ENCODE peak calls at places on chromosomes 7 and 10, in nine cellular contexts. One of them, this sample, is unnamed.

GRCh38 chr7:44477063-44477830 is 13.2 kb downstream of the NUDCD3 start:
- DNase-seq in cardiac muscle cell: peak
- DNase-seq in lower lobe of right lung: peak
- DNase-seq in AG10803: peak
- DNase-seq in left colon: peak
- DNase-seq in activated CD8-positive, alpha-beta T cell treated with anti-CD3 and anti-CD28 coated beads, Interleukin-2, amount 10 ng/mL, durations not matched to agents 7 days and 5 days: peak
- DNase-seq in GM18507: peak
- DNase-seq in RCC 7860: peak
- DNase-seq in HFFc6: peak
- DNase-seq in this sample: peak

GRCh38 chr7:128217030-128217805 is 23.9 kb upstream of the LEP start:
- DNase-seq in AG10803: peak
- DNase-seq in RCC 7860: peak
- DNase-seq in HFFc6: peak
- DNase-seq in lower lobe of right lung: peak
- DNase-seq in left colon: no peak
- DNase-seq in GM18507: no peak
- DNase-seq in activated CD8-positive, alpha-beta T cell treated with anti-CD3 and anti-CD28 coated beads, Interleukin-2, amount 10 ng/mL, durations not matched to agents 7 days and 5 days: no peak
- DNase-seq in cardiac muscle cell: no peak
- DNase-seq in this sample: no peak

GRCh38 chr7:41755100-41755499 is 52.2 kb upstream of the INHBA start:
- DNase-seq in GM18507: no peak
- DNase-seq in AG10803: no peak
- DNase-seq in activated CD8-positive, alpha-beta T cell treated with anti-CD3 and anti-CD28 coated beads, Interleukin-2, amount 10 ng/mL, durations not matched to agents 7 days and 5 days: no peak
- DNase-seq in cardiac muscle cell: no peak
- DNase-seq in RCC 7860: no peak
- DNase-seq in HFFc6: no peak
- DNase-seq in lower lobe of right lung: no peak
- DNase-seq in left colon: no peak
- DNase-seq in this sample: no peak

GRCh38 chr10:33032354-33033254 is 74.6 kb upstream of the ITGB1 start:
- DNase-seq in lower lobe of right lung: no peak
- DNase-seq in HFFc6: peak
- DNase-seq in GM18507: no peak
- DNase-seq in cardiac muscle cell: no peak
- DNase-seq in left colon: no peak
- DNase-seq in AG10803: peak
- DNase-seq in RCC 7860: peak
- DNase-seq in activated CD8-positive, alpha-beta T cell treated with anti-CD3 and anti-CD28 coated beads, Interleukin-2, amount 10 ng/mL, durations not matched to agents 7 days and 5 days: no peak
- DNase-seq in this sample: no peak

GRCh38 chr7:43693687-43694398 is 35.5 kb downstream of the COA1 start:
- DNase-seq in AG10803: peak
- DNase-seq in GM18507: no peak
- DNase-seq in lower lobe of right lung: no peak
- DNase-seq in RCC 7860: peak
- DNase-seq in cardiac muscle cell: no peak
- DNase-seq in HFFc6: peak
- DNase-seq in left colon: no peak
- DNase-seq in activated CD8-positive, alpha-beta T cell treated with anti-CD3 and anti-CD28 coated beads, Interleukin-2, amount 10 ng/mL, durations not matched to agents 7 days and 5 days: no peak
- DNase-seq in this sample: no peak

GRCh38 chr10:21517134-21517982 is 8.1 kb downstream of the SKIDA1 start:
- DNase-seq in RCC 7860: peak
- DNase-seq in HFFc6: no peak
- DNase-seq in left colon: peak
- DNase-seq in AG10803: peak
- DNase-seq in activated CD8-positive, alpha-beta T cell treated with anti-CD3 and anti-CD28 coated beads, Interleukin-2, amount 10 ng/mL, durations not matched to agents 7 days and 5 days: peak
- DNase-seq in cardiac muscle cell: peak
- DNase-seq in lower lobe of right lung: peak
- DNase-seq in GM18507: no peak
- DNase-seq in this sample: no peak

GRCh38 chr7:140863867-140864266 is 60.9 kb downstream of the BRAF start:
- DNase-seq in AG10803: no peak
- DNase-seq in RCC 7860: no peak
- DNase-seq in left colon: no peak
- DNase-seq in HFFc6: no peak
- DNase-seq in GM18507: no peak
- DNase-seq in cardiac muscle cell: no peak
- DNase-seq in activated CD8-positive, alpha-beta T cell treated with anti-CD3 and anti-CD28 coated beads, Interleukin-2, amount 10 ng/mL, durations not matched to agents 7 days and 5 days: no peak
- DNase-seq in lower lobe of right lung: no peak
- DNase-seq in this sample: no peak

GRCh38 chr10:79418886-79419595 is 26.4 kb downstream of the ZCCHC24 start:
- DNase-seq in HFFc6: no peak
- DNase-seq in cardiac muscle cell: no peak
- DNase-seq in left colon: no peak
- DNase-seq in AG10803: no peak
- DNase-seq in lower lobe of right lung: peak
- DNase-seq in RCC 7860: no peak
- DNase-seq in GM18507: no peak
- DNase-seq in activated CD8-positive, alpha-beta T cell treated with anti-CD3 and anti-CD28 coated beads, Interleukin-2, amount 10 ng/mL, durations not matched to agents 7 days and 5 days: no peak
- DNase-seq in this sample: no peak

GRCh38 chr7:27936244-27937102 is 196.5 kb downstream of the TAX1BP1 start:
- DNase-seq in AG10803: no peak
- DNase-seq in HFFc6: no peak
- DNase-seq in cardiac muscle cell: no peak
- DNase-seq in lower lobe of right lung: no peak
- DNase-seq in RCC 7860: no peak
- DNase-seq in activated CD8-positive, alpha-beta T cell treated with anti-CD3 and anti-CD28 coated beads, Interleukin-2, amount 10 ng/mL, durations not matched to agents 7 days and 5 days: no peak
- DNase-seq in GM18507: no peak
- DNase-seq in left colon: no peak
- DNase-seq in this sample: no peak

GRCh38 chr10:17617031-17617911 is at the start of gene HACD1:
- DNase-seq in GM18507: peak
- DNase-seq in lower lobe of right lung: peak
- DNase-seq in cardiac muscle cell: peak
- DNase-seq in HFFc6: peak
- DNase-seq in RCC 7860: peak
- DNase-seq in activated CD8-positive, alpha-beta T cell treated with anti-CD3 and anti-CD28 coated beads, Interleukin-2, amount 10 ng/mL, durations not matched to agents 7 days and 5 days: peak
- DNase-seq in AG10803: peak
- DNase-seq in left colon: peak
- DNase-seq in this sample: peak

GRCh38 chr10:60649485-60650271 is 128.6 kb upstream of the CDK1 start:
- DNase-seq in lower lobe of right lung: no peak
- DNase-seq in HFFc6: no peak
- DNase-seq in GM18507: no peak
- DNase-seq in activated CD8-positive, alpha-beta T cell treated with anti-CD3 and anti-CD28 coated beads, Interleukin-2, amount 10 ng/mL, durations not matched to agents 7 days and 5 days: no peak
- DNase-seq in AG10803: no peak
- DNase-seq in left colon: no peak
- DNase-seq in RCC 7860: no peak
- DNase-seq in cardiac muscle cell: no peak
- DNase-seq in this sample: no peak

GRCh38 chr7:93943816-93944540 is 22.4 kb downstream of the GNG11 start:
- DNase-seq in lower lobe of right lung: no peak
- DNase-seq in activated CD8-positive, alpha-beta T cell treated with anti-CD3 and anti-CD28 coated beads, Interleukin-2, amount 10 ng/mL, durations not matched to agents 7 days and 5 days: no peak
- DNase-seq in HFFc6: no peak
- DNase-seq in RCC 7860: no peak
- DNase-seq in cardiac muscle cell: no peak
- DNase-seq in GM18507: no peak
- DNase-seq in left colon: no peak
- DNase-seq in AG10803: no peak
- DNase-seq in this sample: no peak

GRCh38 chr7:151566897-151567320 is 47.2 kb upstream of the RHEB start:
- DNase-seq in GM18507: no peak
- DNase-seq in HFFc6: peak
- DNase-seq in RCC 7860: no peak
- DNase-seq in AG10803: peak
- DNase-seq in lower lobe of right lung: no peak
- DNase-seq in left colon: no peak
- DNase-seq in activated CD8-positive, alpha-beta T cell treated with anti-CD3 and anti-CD28 coated beads, Interleukin-2, amount 10 ng/mL, durations not matched to agents 7 days and 5 days: no peak
- DNase-seq in cardiac muscle cell: no peak
- DNase-seq in this sample: no peak

GRCh38 chr7:140898794-140899548 is 25.8 kb downstream of the BRAF start:
- DNase-seq in AG10803: no peak
- DNase-seq in cardiac muscle cell: no peak
- DNase-seq in HFFc6: peak
- DNase-seq in lower lobe of right lung: no peak
- DNase-seq in GM18507: no peak
- DNase-seq in activated CD8-positive, alpha-beta T cell treated with anti-CD3 and anti-CD28 coated beads, Interleukin-2, amount 10 ng/mL, durations not matched to agents 7 days and 5 days: no peak
- DNase-seq in left colon: no peak
- DNase-seq in RCC 7860: no peak
- DNase-seq in this sample: no peak

GRCh38 chr10:49396666-49396999 is 744 bp upstream of the DRGX start:
- DNase-seq in AG10803: no peak
- DNase-seq in left colon: no peak
- DNase-seq in lower lobe of right lung: no peak
- DNase-seq in GM18507: no peak
- DNase-seq in RCC 7860: no peak
- DNase-seq in activated CD8-positive, alpha-beta T cell treated with anti-CD3 and anti-CD28 coated beads, Interleukin-2, amount 10 ng/mL, durations not matched to agents 7 days and 5 days: no peak
- DNase-seq in cardiac muscle cell: no peak
- DNase-seq in HFFc6: no peak
- DNase-seq in this sample: no peak

GRCh38 chr10:60899266-60899665 is 44.7 kb downstream of the RHOBTB1 start:
- DNase-seq in lower lobe of right lung: no peak
- DNase-seq in left colon: no peak
- DNase-seq in GM18507: no peak
- DNase-seq in HFFc6: no peak
- DNase-seq in AG10803: no peak
- DNase-seq in cardiac muscle cell: no peak
- DNase-seq in RCC 7860: no peak
- DNase-seq in activated CD8-positive, alpha-beta T cell treated with anti-CD3 and anti-CD28 coated beads, Interleukin-2, amount 10 ng/mL, durations not matched to agents 7 days and 5 days: no peak
- DNase-seq in this sample: no peak

GRCh38 chr10:102752934-102753664 is 9.4 kb downstream of the WBP1L start:
- DNase-seq in AG10803: peak
- DNase-seq in cardiac muscle cell: peak
- DNase-seq in RCC 7860: no peak
- DNase-seq in activated CD8-positive, alpha-beta T cell treated with anti-CD3 and anti-CD28 coated beads, Interleukin-2, amount 10 ng/mL, durations not matched to agents 7 days and 5 days: peak
- DNase-seq in HFFc6: peak
- DNase-seq in lower lobe of right lung: no peak
- DNase-seq in left colon: no peak
- DNase-seq in GM18507: peak
- DNase-seq in this sample: peak

GRCh38 chr10:109871476-109871875 is 51.8 kb downstream of the XPNPEP1 start:
- DNase-seq in activated CD8-positive, alpha-beta T cell treated with anti-CD3 and anti-CD28 coated beads, Interleukin-2, amount 10 ng/mL, durations not matched to agents 7 days and 5 days: no peak
- DNase-seq in cardiac muscle cell: no peak
- DNase-seq in HFFc6: no peak
- DNase-seq in left colon: no peak
- DNase-seq in RCC 7860: no peak
- DNase-seq in GM18507: no peak
- DNase-seq in AG10803: no peak
- DNase-seq in lower lobe of right lung: no peak
- DNase-seq in this sample: no peak

GRCh38 chr7:110326966-110327365 is 764.0 kb upstream of the LRRN3 start:
- DNase-seq in left colon: no peak
- DNase-seq in AG10803: no peak
- DNase-seq in HFFc6: no peak
- DNase-seq in cardiac muscle cell: no peak
- DNase-seq in GM18507: no peak
- DNase-seq in RCC 7860: no peak
- DNase-seq in activated CD8-positive, alpha-beta T cell treated with anti-CD3 and anti-CD28 coated beads, Interleukin-2, amount 10 ng/mL, durations not matched to agents 7 days and 5 days: no peak
- DNase-seq in lower lobe of right lung: no peak
- DNase-seq in this sample: no peak

GRCh38 chr10:52747680-52748079 is 24.9 kb downstream of the MBL2 start:
- DNase-seq in cardiac muscle cell: no peak
- DNase-seq in HFFc6: no peak
- DNase-seq in GM18507: no peak
- DNase-seq in AG10803: no peak
- DNase-seq in lower lobe of right lung: no peak
- DNase-seq in left colon: no peak
- DNase-seq in activated CD8-positive, alpha-beta T cell treated with anti-CD3 and anti-CD28 coated beads, Interleukin-2, amount 10 ng/mL, durations not matched to agents 7 days and 5 days: no peak
- DNase-seq in RCC 7860: no peak
- DNase-seq in this sample: no peak

GRCh38 chr10:91296471-91296870 is 76.0 kb downstream of the PCGF5 start:
- DNase-seq in AG10803: peak
- DNase-seq in left colon: no peak
- DNase-seq in activated CD8-positive, alpha-beta T cell treated with anti-CD3 and anti-CD28 coated beads, Interleukin-2, amount 10 ng/mL, durations not matched to agents 7 days and 5 days: no peak
- DNase-seq in RCC 7860: peak
- DNase-seq in HFFc6: no peak
- DNase-seq in GM18507: no peak
- DNase-seq in cardiac muscle cell: peak
- DNase-seq in lower lobe of right lung: no peak
- DNase-seq in this sample: no peak

GRCh38 chr7:99497771-99498545 is 2.1 kb downstream of the ZNF394 start:
- DNase-seq in lower lobe of right lung: no peak
- DNase-seq in left colon: no peak
- DNase-seq in RCC 7860: no peak
- DNase-seq in GM18507: no peak
- DNase-seq in AG10803: no peak
- DNase-seq in activated CD8-positive, alpha-beta T cell treated with anti-CD3 and anti-CD28 coated beads, Interleukin-2, amount 10 ng/mL, durations not matched to agents 7 days and 5 days: no peak
- DNase-seq in cardiac muscle cell: no peak
- DNase-seq in HFFc6: no peak
- DNase-seq in this sample: no peak

GRCh38 chr10:91587710-91588638 is 44.9 kb downstream of the PPP1R3C start:
- DNase-seq in left colon: no peak
- DNase-seq in activated CD8-positive, alpha-beta T cell treated with anti-CD3 and anti-CD28 coated beads, Interleukin-2, amount 10 ng/mL, durations not matched to agents 7 days and 5 days: no peak
- DNase-seq in RCC 7860: peak
- DNase-seq in lower lobe of right lung: no peak
- DNase-seq in cardiac muscle cell: peak
- DNase-seq in AG10803: peak
- DNase-seq in GM18507: no peak
- DNase-seq in HFFc6: peak
- DNase-seq in this sample: no peak

GRCh38 chr10:51800725-51801455 is 101.5 kb upstream of the CSTF2T start:
- DNase-seq in GM18507: no peak
- DNase-seq in cardiac muscle cell: no peak
- DNase-seq in HFFc6: no peak
- DNase-seq in lower lobe of right lung: no peak
- DNase-seq in AG10803: peak
- DNase-seq in activated CD8-positive, alpha-beta T cell treated with anti-CD3 and anti-CD28 coated beads, Interleukin-2, amount 10 ng/mL, durations not matched to agents 7 days and 5 days: no peak
- DNase-seq in RCC 7860: no peak
- DNase-seq in left colon: no peak
- DNase-seq in this sample: no peak

GRCh38 chr10:132446195-132446581 is 49.2 kb downstream of the PWWP2B start:
- DNase-seq in cardiac muscle cell: no peak
- DNase-seq in activated CD8-positive, alpha-beta T cell treated with anti-CD3 and anti-CD28 coated beads, Interleukin-2, amount 10 ng/mL, durations not matched to agents 7 days and 5 days: no peak
- DNase-seq in GM18507: no peak
- DNase-seq in RCC 7860: no peak
- DNase-seq in lower lobe of right lung: no peak
- DNase-seq in AG10803: no peak
- DNase-seq in left colon: peak
- DNase-seq in HFFc6: no peak
- DNase-seq in this sample: no peak

GRCh38 chr7:99730262-99730810 is 4.7 kb downstream of the CYP3A7 start:
- DNase-seq in AG10803: no peak
- DNase-seq in RCC 7860: no peak
- DNase-seq in cardiac muscle cell: no peak
- DNase-seq in activated CD8-positive, alpha-beta T cell treated with anti-CD3 and anti-CD28 coated beads, Interleukin-2, amount 10 ng/mL, durations not matched to agents 7 days and 5 days: no peak
- DNase-seq in left colon: no peak
- DNase-seq in GM18507: no peak
- DNase-seq in lower lobe of right lung: no peak
- DNase-seq in HFFc6: no peak
- DNase-seq in this sample: no peak

GRCh38 chr10:30294506-30295280 is 54.4 kb downstream of the MTPAP start:
- DNase-seq in left colon: no peak
- DNase-seq in activated CD8-positive, alpha-beta T cell treated with anti-CD3 and anti-CD28 coated beads, Interleukin-2, amount 10 ng/mL, durations not matched to agents 7 days and 5 days: no peak
- DNase-seq in RCC 7860: no peak
- DNase-seq in HFFc6: no peak
- DNase-seq in lower lobe of right lung: no peak
- DNase-seq in AG10803: no peak
- DNase-seq in GM18507: no peak
- DNase-seq in cardiac muscle cell: no peak
- DNase-seq in this sample: no peak

GRCh38 chr7:55026086-55026790 is 7.4 kb downstream of the EGFR start:
- DNase-seq in RCC 7860: no peak
- DNase-seq in HFFc6: no peak
- DNase-seq in GM18507: no peak
- DNase-seq in lower lobe of right lung: no peak
- DNase-seq in AG10803: peak
- DNase-seq in activated CD8-positive, alpha-beta T cell treated with anti-CD3 and anti-CD28 coated beads, Interleukin-2, amount 10 ng/mL, durations not matched to agents 7 days and 5 days: no peak
- DNase-seq in cardiac muscle cell: no peak
- DNase-seq in left colon: no peak
- DNase-seq in this sample: no peak

GRCh38 chr7:503575-504111 is 16.0 kb downstream of the PDGFA start:
- DNase-seq in cardiac muscle cell: no peak
- DNase-seq in activated CD8-positive, alpha-beta T cell treated with anti-CD3 and anti-CD28 coated beads, Interleukin-2, amount 10 ng/mL, durations not matched to agents 7 days and 5 days: no peak
- DNase-seq in lower lobe of right lung: peak
- DNase-seq in HFFc6: no peak
- DNase-seq in AG10803: no peak
- DNase-seq in left colon: peak
- DNase-seq in GM18507: no peak
- DNase-seq in RCC 7860: peak
- DNase-seq in this sample: no peak

GRCh38 chr7:151122794-151123484 is 36.7 kb downstream of the AGAP3 start:
- DNase-seq in GM18507: no peak
- DNase-seq in lower lobe of right lung: peak
- DNase-seq in AG10803: no peak
- DNase-seq in HFFc6: no peak
- DNase-seq in activated CD8-positive, alpha-beta T cell treated with anti-CD3 and anti-CD28 coated beads, Interleukin-2, amount 10 ng/mL, durations not matched to agents 7 days and 5 days: no peak
- DNase-seq in cardiac muscle cell: no peak
- DNase-seq in left colon: no peak
- DNase-seq in RCC 7860: no peak
- DNase-seq in this sample: no peak

GRCh38 chr10:98391578-98391991 is 23.4 kb downstream of the PYROXD2 start:
- DNase-seq in RCC 7860: no peak
- DNase-seq in activated CD8-positive, alpha-beta T cell treated with anti-CD3 and anti-CD28 coated beads, Interleukin-2, amount 10 ng/mL, durations not matched to agents 7 days and 5 days: peak
- DNase-seq in HFFc6: no peak
- DNase-seq in AG10803: peak
- DNase-seq in left colon: no peak
- DNase-seq in GM18507: no peak
- DNase-seq in cardiac muscle cell: no peak
- DNase-seq in lower lobe of right lung: no peak
- DNase-seq in this sample: no peak

This sample was measured in AG04450.